ENCODE peak calls at places on chromosomes 4 and X, in five cellular contexts. One of them, this sample, is unnamed.

GRCh38 chr4:76584235-76585152 is 149.5 kb downstream of the SHROOM3 start:
- DNase-seq in thyroid gland: peak
- DNase-seq in RWPE1: no peak
- DNase-seq in CD4-positive, alpha-beta T cell: no peak
- DNase-seq in sigmoid colon: no peak
- DNase-seq in this sample: no peak

GRCh38 chrX:126815816-126816215 is 3.7 kb upstream of the PRR32 start:
- DNase-seq in thyroid gland: no peak
- DNase-seq in RWPE1: no peak
- DNase-seq in CD4-positive, alpha-beta T cell: no peak
- DNase-seq in sigmoid colon: no peak
- DNase-seq in this sample: no peak

GRCh38 chr4:138310991-138311390 is 68.8 kb upstream of the SLC7A11 start:
- DNase-seq in thyroid gland: no peak
- DNase-seq in RWPE1: peak
- DNase-seq in CD4-positive, alpha-beta T cell: no peak
- DNase-seq in sigmoid colon: no peak
- DNase-seq in this sample: no peak

GRCh38 chr4:64306255-64306565 is 103.0 kb downstream of the TECRL start:
- DNase-seq in thyroid gland: no peak
- DNase-seq in RWPE1: no peak
- DNase-seq in CD4-positive, alpha-beta T cell: no peak
- DNase-seq in sigmoid colon: no peak
- DNase-seq in this sample: no peak

GRCh38 chr4:21655100-21655499 is 293.5 kb downstream of the KCNIP4 start:
- DNase-seq in thyroid gland: no peak
- DNase-seq in RWPE1: no peak
- DNase-seq in CD4-positive, alpha-beta T cell: no peak
- DNase-seq in sigmoid colon: no peak
- DNase-seq in this sample: no peak

GRCh38 chr4:53541577-53542206 is 49.6 kb downstream of the LNX1 start:
- DNase-seq in thyroid gland: no peak
- DNase-seq in RWPE1: peak
- DNase-seq in CD4-positive, alpha-beta T cell: no peak
- DNase-seq in sigmoid colon: no peak
- DNase-seq in this sample: no peak

GRCh38 chr4:186840771-186841301 is 117.2 kb upstream of the FAT1 start:
- DNase-seq in thyroid gland: no peak
- DNase-seq in RWPE1: no peak
- DNase-seq in CD4-positive, alpha-beta T cell: no peak
- DNase-seq in sigmoid colon: peak
- DNase-seq in this sample: peak

GRCh38 chrX:119692241-119693031 is 532 bp downstream of the SEPTIN6 start:
- DNase-seq in thyroid gland: peak
- DNase-seq in RWPE1: peak
- DNase-seq in CD4-positive, alpha-beta T cell: peak
- DNase-seq in sigmoid colon: peak
- DNase-seq in this sample: peak

GRCh38 chrX:35166023-35166422 is 223.4 kb downstream of the FAM47B start:
- DNase-seq in thyroid gland: no peak
- DNase-seq in RWPE1: no peak
- DNase-seq in CD4-positive, alpha-beta T cell: no peak
- DNase-seq in sigmoid colon: no peak
- DNase-seq in this sample: no peak

GRCh38 chr4:180456928-180457327 is 1786.3 kb upstream of the TENM3 start:
- DNase-seq in thyroid gland: no peak
- DNase-seq in RWPE1: no peak
- DNase-seq in CD4-positive, alpha-beta T cell: no peak
- DNase-seq in sigmoid colon: no peak
- DNase-seq in this sample: no peak

GRCh38 chrX:39690541-39691415 is 407.0 kb downstream of the BCOR start:
- DNase-seq in thyroid gland: no peak
- DNase-seq in RWPE1: no peak
- DNase-seq in CD4-positive, alpha-beta T cell: no peak
- DNase-seq in sigmoid colon: no peak
- DNase-seq in this sample: no peak
- H3K27ac ChIP-seq in thyroid gland: no peak
- H3K27ac ChIP-seq in RWPE1: no peak
- H3K27ac ChIP-seq in CD4-positive, alpha-beta T cell: no peak
- H3K27ac ChIP-seq in sigmoid colon: no peak
- H3K27ac ChIP-seq in this sample: no peak

GRCh38 chr4:171650543-171650942 is 162.7 kb upstream of the GALNTL6 start:
- DNase-seq in thyroid gland: no peak
- DNase-seq in RWPE1: no peak
- DNase-seq in CD4-positive, alpha-beta T cell: no peak
- DNase-seq in sigmoid colon: no peak
- DNase-seq in this sample: no peak
- TF ChIP-seq CTCF in thyroid gland: no peak
- TF ChIP-seq CTCF in RWPE1: no peak
- TF ChIP-seq CTCF in CD4-positive, alpha-beta T cell: no peak
- TF ChIP-seq CTCF in sigmoid colon: no peak
- TF ChIP-seq CTCF in this sample: no peak

GRCh38 chr4:173675446-173675845 is 145.4 kb upstream of the HAND2 start:
- DNase-seq in thyroid gland: no peak
- DNase-seq in RWPE1: no peak
- DNase-seq in CD4-positive, alpha-beta T cell: no peak
- DNase-seq in sigmoid colon: no peak
- DNase-seq in this sample: no peak

GRCh38 chr4:173669460-173670179 is 139.6 kb upstream of the HAND2 start:
- DNase-seq in thyroid gland: no peak
- DNase-seq in RWPE1: no peak
- DNase-seq in CD4-positive, alpha-beta T cell: no peak
- DNase-seq in sigmoid colon: no peak
- DNase-seq in this sample: no peak
- H3K27ac ChIP-seq in thyroid gland: no peak
- H3K27ac ChIP-seq in RWPE1: no peak
- H3K27ac ChIP-seq in CD4-positive, alpha-beta T cell: no peak
- H3K27ac ChIP-seq in sigmoid colon: no peak
- H3K27ac ChIP-seq in this sample: peak

GRCh38 chr4:18934197-18934596 is 912.6 kb upstream of the LCORL start:
- DNase-seq in thyroid gland: no peak
- DNase-seq in RWPE1: no peak
- DNase-seq in CD4-positive, alpha-beta T cell: no peak
- DNase-seq in sigmoid colon: no peak
- DNase-seq in this sample: no peak
- TF ChIP-seq CTCF in thyroid gland: no peak
- TF ChIP-seq CTCF in RWPE1: no peak
- TF ChIP-seq CTCF in CD4-positive, alpha-beta T cell: no peak
- TF ChIP-seq CTCF in sigmoid colon: peak
- TF ChIP-seq CTCF in this sample: peak

DNA sequence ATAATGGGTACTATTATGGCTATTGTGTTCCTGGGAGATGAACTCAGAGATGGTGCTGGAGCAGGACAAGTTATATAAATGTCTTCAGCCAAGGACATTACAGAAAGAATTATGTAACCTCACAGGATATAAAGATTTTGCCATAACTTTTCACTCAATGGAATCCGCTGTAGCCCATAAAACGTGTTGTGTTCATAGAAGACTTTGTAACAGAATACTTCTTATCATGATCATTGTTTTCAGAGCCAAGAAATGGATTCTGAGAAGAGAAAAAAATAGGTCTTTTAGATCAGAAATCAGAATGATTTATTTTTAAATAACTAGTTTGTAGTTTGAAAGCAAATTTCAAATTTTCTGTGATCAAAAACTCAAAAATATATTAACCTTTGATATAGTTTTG is 441.0 kb upstream of the TENM3 start:
- DNase-seq in thyroid gland: no peak
- DNase-seq in RWPE1: no peak
- DNase-seq in CD4-positive, alpha-beta T cell: no peak
- DNase-seq in sigmoid colon: no peak
- DNase-seq in this sample: no peak
- H3K27ac ChIP-seq in thyroid gland: no peak
- H3K27ac ChIP-seq in RWPE1: no peak
- H3K27ac ChIP-seq in CD4-positive, alpha-beta T cell: no peak
- H3K27ac ChIP-seq in sigmoid colon: no peak
- H3K27ac ChIP-seq in this sample: no peak

DNA sequence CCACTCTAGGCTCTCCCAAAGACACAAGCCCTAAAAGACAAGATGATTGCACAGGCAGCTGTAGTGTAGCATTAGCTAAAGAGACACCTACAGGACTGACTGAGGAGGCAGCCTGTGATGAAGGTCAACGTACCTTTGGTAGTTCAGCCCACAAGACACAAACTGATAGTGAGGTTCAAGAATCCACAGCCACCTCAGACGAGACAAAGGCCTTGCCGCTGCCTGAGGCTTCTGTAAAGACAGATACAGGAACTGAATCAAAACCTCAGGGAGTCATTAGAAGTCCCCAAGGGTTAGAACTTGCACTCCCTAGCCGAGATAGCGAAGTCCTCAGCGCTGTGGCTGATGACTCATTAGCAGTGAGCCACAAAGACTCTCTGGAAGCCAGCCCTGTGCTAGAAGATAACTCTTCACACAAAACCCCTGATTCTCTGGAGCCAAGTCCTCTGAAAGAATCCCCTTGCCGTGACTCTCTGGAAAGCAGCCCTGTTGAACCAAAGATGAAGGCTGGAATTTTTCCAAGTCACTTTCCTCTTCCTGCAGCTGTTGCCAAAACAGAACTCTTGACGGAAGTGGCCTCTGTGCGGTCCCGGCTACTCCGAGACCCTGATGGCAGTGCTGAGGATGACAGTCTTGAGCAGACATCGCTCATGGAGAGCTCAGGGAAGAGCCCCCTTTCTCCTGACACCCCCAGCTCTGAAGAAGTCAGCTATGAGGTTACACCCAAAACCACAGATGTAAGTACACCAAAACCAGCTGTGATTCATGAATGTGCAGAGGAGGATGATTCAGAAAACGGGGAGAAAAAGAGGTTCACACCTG is 306.3 kb downstream of the ANK2 start:
- DNase-seq in thyroid gland: no peak
- DNase-seq in RWPE1: peak
- DNase-seq in CD4-positive, alpha-beta T cell: peak
- DNase-seq in sigmoid colon: no peak
- DNase-seq in this sample: peak
- TF ChIP-seq CTCF in thyroid gland: no peak
- TF ChIP-seq CTCF in RWPE1: no peak
- TF ChIP-seq CTCF in CD4-positive, alpha-beta T cell: no peak
- TF ChIP-seq CTCF in sigmoid colon: no peak
- TF ChIP-seq CTCF in this sample: peak

GRCh38 chr4:101398807-101399206 is 51.5 kb upstream of the PPP3CA start:
- DNase-seq in thyroid gland: no peak
- DNase-seq in RWPE1: no peak
- DNase-seq in CD4-positive, alpha-beta T cell: no peak
- DNase-seq in sigmoid colon: no peak
- DNase-seq in this sample: no peak

GRCh38 chr4:101393256-101393655 is 45.9 kb upstream of the PPP3CA start:
- DNase-seq in thyroid gland: peak
- DNase-seq in RWPE1: peak
- DNase-seq in CD4-positive, alpha-beta T cell: no peak
- DNase-seq in sigmoid colon: no peak
- DNase-seq in this sample: no peak
- H3K27ac ChIP-seq in thyroid gland: no peak
- H3K27ac ChIP-seq in RWPE1: no peak
- H3K27ac ChIP-seq in CD4-positive, alpha-beta T cell: no peak
- H3K27ac ChIP-seq in sigmoid colon: no peak
- H3K27ac ChIP-seq in this sample: no peak

This sample was measured in right atrium auricular region.